ENCODE peak calls at places on chromosomes 4 and X, in seven cellular contexts. R is HCT116, K is GM23248, Z is GM23338, D is PC-9, T is neural progenitor cell, J is mammary epithelial cell. V is an unnamed sample.

GRCh38 chr4:187883836-187884235 is 111.7 kb upstream of the ZFP42 start:
- DNase-seq in J (no peak), K (no peak), R (no peak), Z (peak), T (no peak), D (no peak), V (no peak)

GRCh38 chr4:52126946-52127345 is 75.8 kb downstream of the SPATA18 start:
- DNase-seq in J (peak), D (no peak), T (no peak), Z (no peak), K (peak), R (no peak), V (no peak)

GRCh38 chrX:44431206-44431605 is 87.7 kb upstream of the EFHC2 start:
- DNase-seq in T (no peak), D (no peak), K (peak), Z (no peak), J (peak), R (peak), V (no peak)

GRCh38 chr4:14196141-14196540 is 568.6 kb upstream of the BOD1L1 start:
- DNase-seq in T (peak), J (peak), D (peak), Z (peak), K (peak), R (no peak), V (no peak)

GRCh38 chrX:5113128-5113527 is 1115.5 kb downstream of the NLGN4X start:
- DNase-seq in R (no peak), D (no peak), J (peak), K (no peak), T (peak), Z (peak), V (peak)

GRCh38 chr4:2823671-2824328 is 19.8 kb upstream of the ADD1 start:
- DNase-seq in D (no peak), Z (no peak), K (no peak), J (no peak), T (no peak), R (no peak), V (no peak)

GRCh38 chr4:24564488-24564887 is 19.9 kb downstream of the DHX15 start:
- DNase-seq in D (no peak), T (no peak), Z (no peak), R (no peak), K (peak), J (no peak), V (no peak)

GRCh38 chr4:70651864-70652506 is 14.3 kb downstream of the JCHAIN start:
- DNase-seq in T (peak), J (peak), R (peak), Z (peak), K (peak), D (no peak), V (peak)

GRCh38 chrX:20718592-20718991 is 451.9 kb upstream of the RPS6KA3 start:
- DNase-seq in R (no peak), D (no peak), K (no peak), T (peak), J (no peak), Z (peak), V (no peak)

GRCh38 chr4:25970691-25971427 is 56.8 kb downstream of the SMIM20 start:
- DNase-seq in K (no peak), Z (no peak), T (peak), R (no peak), J (no peak), D (peak), V (no peak)

GRCh38 chr4:91114386-91114785 is 987.2 kb downstream of the CCSER1 start:
- DNase-seq in T (no peak), J (no peak), R (no peak), K (no peak), D (no peak), Z (peak), V (no peak)

GRCh38 chr4:80840396-80840795 is 190.1 kb upstream of the BMP3 start:
- DNase-seq in T (no peak), R (no peak), D (no peak), Z (no peak), K (no peak), J (no peak), V (no peak)

GRCh38 chr4:117771647-117772337 is 262.5 kb upstream of the NDST3 start:
- DNase-seq in T (peak), R (peak), K (no peak), Z (peak), D (no peak), J (no peak), V (no peak)

GRCh38 chr4:82358773-82359324 is 14.9 kb downstream of the HNRNPD start:
- DNase-seq in K (no peak), Z (no peak), D (no peak), R (no peak), T (no peak), J (no peak), V (no peak)

GRCh38 chr4:121686265-121686664 is 10.5 kb downstream of the ANXA5 start:
- DNase-seq in D (no peak), J (peak), T (no peak), Z (no peak), R (no peak), K (no peak), V (no peak)

GRCh38 chr4:7772708-7773385 is 166.8 kb downstream of the AFAP1 start:
- DNase-seq in J (no peak), Z (no peak), D (no peak), R (no peak), T (no peak), K (no peak), V (no peak)

GRCh38 chr4:56289934-56290333 is 97.4 kb downstream of the AASDH start:
- DNase-seq in R (no peak), T (no peak), J (no peak), K (peak), D (peak), Z (no peak), V (no peak)

GRCh38 chrX:43176686-43177085 is 398.7 kb upstream of the PPP1R2C start:
- DNase-seq in T (no peak), K (no peak), J (peak), D (no peak), R (no peak), Z (no peak), V (no peak)

GRCh38 chr4:80216100-80216761 is 18.9 kb downstream of the PRDM8 start:
- DNase-seq in J (no peak), Z (no peak), R (no peak), T (no peak), D (no peak), K (no peak), V (no peak)

GRCh38 chr4:4950891-4951290 is 68.4 kb downstream of the CYTL1 start:
- DNase-seq in J (no peak), R (no peak), T (no peak), Z (no peak), K (no peak), D (no peak), V (no peak)

GRCh38 chr4:109251396-109251795 is 51.1 kb downstream of the COL25A1 start:
- DNase-seq in D (no peak), R (no peak), T (no peak), Z (no peak), J (no peak), K (no peak), V (no peak)

GRCh38 chr4:94244829-94245185 is 37.1 kb downstream of the SMARCAD1 start:
- DNase-seq in T (no peak), J (no peak), K (no peak), R (no peak), Z (no peak), D (no peak), V (no peak)

GRCh38 chr4:82899339-82899738 is 1.2 kb upstream of the THAP9 start:
- DNase-seq in D (no peak), J (no peak), K (peak), R (no peak), T (no peak), Z (no peak), V (no peak)

GRCh38 chr4:88533937-88534750 is 10.6 kb upstream of the PYURF start:
- DNase-seq in D (no peak), T (no peak), K (peak), J (peak), Z (peak), R (no peak), V (no peak)

GRCh38 chr4:71195932-71196331 is 142.9 kb upstream of the SLC4A4 start:
- DNase-seq in D (no peak), T (peak), K (peak), R (no peak), J (no peak), Z (peak), V (no peak)

GRCh38 chr4:5465529-5465928 is 242.8 kb downstream of the EVC2 start:
- DNase-seq in K (no peak), D (no peak), R (no peak), Z (no peak), J (no peak), T (no peak), V (no peak)

GRCh38 chr4:189059996-189060570 is 880.6 kb upstream of the FRG1 start:
- DNase-seq in T (no peak), K (peak), Z (peak), J (no peak), R (no peak), D (no peak), V (no peak)

GRCh38 chrX:22922961-22923360 is 76.8 kb upstream of the DDX53 start:
- DNase-seq in J (peak), Z (no peak), R (no peak), K (peak), T (no peak), D (no peak), V (no peak)

GRCh38 chrX:111519215-111519614 is 7.8 kb downstream of the SERTM2 start:
- DNase-seq in Z (peak), K (no peak), R (no peak), J (no peak), D (no peak), T (peak), V (peak)

GRCh38 chr4:38782452-38783108 is at the start of gene TLR10:
- DNase-seq in J (peak), Z (peak), D (peak), K (peak), R (peak), T (peak), V (no peak)

DNA sequence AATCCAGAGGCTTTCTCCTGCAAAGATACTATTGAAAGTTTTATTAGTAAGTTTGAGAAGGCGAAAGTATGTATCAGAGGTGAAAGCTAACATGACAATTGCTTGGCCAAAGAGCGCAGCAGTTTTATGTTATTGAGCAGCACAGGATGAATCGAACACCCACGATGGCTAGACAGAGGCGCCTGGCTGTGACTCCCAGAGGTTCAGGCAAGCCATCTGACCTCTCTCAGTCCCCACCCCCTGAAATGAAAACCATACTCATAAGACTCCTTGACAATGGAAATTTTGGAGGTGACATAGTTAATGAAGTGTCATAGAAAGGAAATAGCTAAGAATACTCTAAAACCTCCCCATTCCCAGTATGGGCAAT is 70.6 kb downstream of the MGST2 start:
- DNase-seq in Z (peak), R (no peak), K (peak), J (no peak), T (peak), D (no peak), V (no peak)
- TF ChIP-seq EZH2 in Z (no peak), R (no peak), K (no peak), J (no peak), T (no peak), D (no peak), V (no peak)

GRCh38 chrX:8960809-8961413 is 73.0 kb downstream of the FAM9B start:
- DNase-seq in T (peak), D (no peak), J (no peak), R (no peak), K (peak), Z (peak), V (no peak)

GRCh38 chrX:8955521-8955920 is 78.4 kb downstream of the FAM9B start:
- DNase-seq in D (no peak), K (no peak), Z (no peak), R (no peak), J (no peak), T (no peak), V (no peak)
- H3K4me3 ChIP-seq in D (no peak), K (no peak), Z (no peak), R (no peak), J (no peak), T (no peak), V (no peak)

GRCh38 chrX:25012433-25012735 is 3.4 kb downstream of the ARX start:
- DNase-seq in J (no peak), D (no peak), T (peak), R (no peak), Z (peak), K (peak), V (no peak)
- TF ChIP-seq EZH2 in J (no peak), D (no peak), T (peak), R (no peak), Z (peak), K (no peak), V (no peak)

GRCh38 chrX:25003066-25003849 is 12.5 kb downstream of the ARX start:
- DNase-seq in T (peak), Z (peak), D (no peak), K (no peak), J (no peak), R (no peak), V (no peak)
- H3K4me3 ChIP-seq in T (peak), Z (peak), D (no peak), K (peak), J (no peak), R (no peak), V (no peak)

GRCh38 chr4:1053080-1053661 is 41.7 kb downstream of the FGFRL1 start:
- DNase-seq in J (no peak), K (peak), D (no peak), T (peak), R (no peak), Z (no peak), V (no peak)
- TF ChIP-seq EZH2 in J (peak), K (no peak), D (no peak), T (no peak), R (no peak), Z (no peak), V (no peak)

DNA sequence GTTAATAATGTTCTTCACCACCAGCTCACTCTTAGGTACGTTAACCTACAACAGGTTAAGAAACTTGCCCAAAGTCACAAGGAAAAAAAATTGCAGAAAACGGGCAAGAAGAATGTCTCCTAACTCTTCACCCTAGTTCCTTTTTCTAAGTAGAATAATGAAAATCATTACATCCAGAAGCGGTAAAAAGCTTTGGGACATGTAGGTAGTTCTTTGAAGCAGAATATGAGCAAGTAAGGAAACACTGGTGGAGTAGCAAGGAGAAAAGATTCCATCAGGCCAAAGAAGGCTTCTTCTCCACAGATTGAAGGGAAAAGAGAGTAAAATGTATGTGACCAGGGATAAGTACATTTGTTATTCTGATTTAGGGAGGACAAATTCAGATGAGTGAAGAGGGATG is 4.1 kb downstream of the CAMK2D start:
- DNase-seq in D (no peak), K (no peak), Z (no peak), T (no peak), R (no peak), J (no peak), V (no peak)
- H3K4me3 ChIP-seq in D (no peak), K (peak), Z (no peak), T (no peak), R (no peak), J (no peak), V (no peak)

GRCh38 chr4:163330828-163331628 is 1.4 kb downstream of the NPY1R start:
- DNase-seq in D (no peak), R (no peak), Z (no peak), K (no peak), T (no peak), J (no peak), V (no peak)
- TF ChIP-seq EZH2 in D (no peak), R (no peak), Z (no peak), K (no peak), T (no peak), J (peak), V (no peak)

GRCh38 chr4:174387721-174388120 is 104.0 kb downstream of the CEP44 start:
- DNase-seq in K (no peak), R (no peak), J (no peak), T (no peak), D (no peak), Z (no peak), V (no peak)

GRCh38 chr4:174383783-174384182 is 100.1 kb downstream of the CEP44 start:
- DNase-seq in D (no peak), R (no peak), J (no peak), Z (no peak), K (no peak), T (no peak), V (no peak)

GRCh38 chr4:174389439-174389838 is 105.7 kb downstream of the CEP44 start:
- DNase-seq in J (peak), R (no peak), K (no peak), T (no peak), Z (no peak), D (no peak), V (no peak)

GRCh38 chr4:174388744-174389143 is 105.0 kb downstream of the CEP44 start:
- DNase-seq in R (no peak), K (no peak), T (no peak), J (no peak), Z (no peak), D (no peak), V (no peak)
- H3K4me3 ChIP-seq in R (no peak), K (no peak), T (no peak), J (no peak), Z (no peak), D (no peak), V (no peak)

V was measured in SK-N-MC.